ENCODE peak calls at places on chromosomes 3 and 15, in five cellular contexts. One of them, this sample, is unnamed.

GRCh38 chr3:162398554-162398953 is 901.9 kb downstream of the OTOL1 start:
- DNase-seq in CD4-positive, alpha-beta memory T cell: no peak
- DNase-seq in brain microvascular endothelial cell: no peak
- DNase-seq in CD4-positive, CD25-positive, alpha-beta regulatory T cell: no peak
- DNase-seq in A549: no peak
- DNase-seq in this sample: no peak

GRCh38 chr15:96336643-96337353 is 6.3 kb downstream of the NR2F2 start:
- DNase-seq in CD4-positive, alpha-beta memory T cell: no peak
- DNase-seq in brain microvascular endothelial cell: peak; percentile 19
- DNase-seq in CD4-positive, CD25-positive, alpha-beta regulatory T cell: no peak
- DNase-seq in A549: no peak
- DNase-seq in this sample: no peak

GRCh38 chr3:15053541-15053940 is 11.6 kb downstream of the MRPS25 start:
- DNase-seq in CD4-positive, alpha-beta memory T cell: no peak
- DNase-seq in brain microvascular endothelial cell: no peak
- DNase-seq in CD4-positive, CD25-positive, alpha-beta regulatory T cell: no peak
- DNase-seq in A549: no peak
- DNase-seq in this sample: no peak

GRCh38 chr15:72796515-72797337 is 13.2 kb upstream of the ADPGK start:
- DNase-seq in CD4-positive, alpha-beta memory T cell: peak; percentile 35
- DNase-seq in brain microvascular endothelial cell: no peak
- DNase-seq in CD4-positive, CD25-positive, alpha-beta regulatory T cell: peak; percentile 22
- DNase-seq in A549: peak; percentile 76
- DNase-seq in this sample: no peak

GRCh38 chr3:14581334-14582072 is 41.4 kb upstream of the GRIP2 start:
- DNase-seq in CD4-positive, alpha-beta memory T cell: no peak
- DNase-seq in brain microvascular endothelial cell: no peak
- DNase-seq in CD4-positive, CD25-positive, alpha-beta regulatory T cell: no peak
- DNase-seq in A549: no peak
- DNase-seq in this sample: no peak

GRCh38 chr15:100211855-100212850 is 129.6 kb downstream of the ADAMTS17 start:
- DNase-seq in CD4-positive, alpha-beta memory T cell: no peak
- DNase-seq in brain microvascular endothelial cell: no peak
- DNase-seq in CD4-positive, CD25-positive, alpha-beta regulatory T cell: no peak
- DNase-seq in A549: no peak
- DNase-seq in this sample: peak; percentile 9

GRCh38 chr3:111329370-111329769 is 212.6 kb upstream of the CD96 start:
- DNase-seq in CD4-positive, alpha-beta memory T cell: no peak
- DNase-seq in brain microvascular endothelial cell: no peak
- DNase-seq in CD4-positive, CD25-positive, alpha-beta regulatory T cell: no peak
- DNase-seq in A549: no peak
- DNase-seq in this sample: no peak

GRCh38 chr3:42686832-42687650 is 1.7 kb downstream of the KLHL40 start:
- DNase-seq in CD4-positive, alpha-beta memory T cell: no peak
- DNase-seq in brain microvascular endothelial cell: no peak
- DNase-seq in CD4-positive, CD25-positive, alpha-beta regulatory T cell: no peak
- DNase-seq in A549: no peak
- DNase-seq in this sample: no peak

GRCh38 chr3:134328147-134328591 is 46.1 kb downstream of the AMOTL2 start:
- DNase-seq in CD4-positive, alpha-beta memory T cell: no peak
- DNase-seq in brain microvascular endothelial cell: peak; percentile 87
- DNase-seq in CD4-positive, CD25-positive, alpha-beta regulatory T cell: no peak
- DNase-seq in A549: peak; percentile 74
- DNase-seq in this sample: peak; percentile 81

GRCh38 chr3:94069242-94069813 is 6.5 kb downstream of the NSUN3 start:
- DNase-seq in CD4-positive, alpha-beta memory T cell: no peak
- DNase-seq in brain microvascular endothelial cell: no peak
- DNase-seq in CD4-positive, CD25-positive, alpha-beta regulatory T cell: peak; percentile 30
- DNase-seq in A549: no peak
- DNase-seq in this sample: no peak

GRCh38 chr15:79844221-79844620 is 52.6 kb downstream of the MTHFS start:
- DNase-seq in CD4-positive, alpha-beta memory T cell: no peak
- DNase-seq in brain microvascular endothelial cell: no peak
- DNase-seq in CD4-positive, CD25-positive, alpha-beta regulatory T cell: no peak
- DNase-seq in A549: no peak
- DNase-seq in this sample: no peak

GRCh38 chr3:64122476-64122875 is 99.2 kb upstream of the PSMD6 start:
- DNase-seq in CD4-positive, alpha-beta memory T cell: no peak
- DNase-seq in brain microvascular endothelial cell: no peak
- DNase-seq in CD4-positive, CD25-positive, alpha-beta regulatory T cell: no peak
- DNase-seq in A549: no peak
- DNase-seq in this sample: no peak

GRCh38 chr15:76932090-76932966 is 779 bp downstream of the RCN2 start:
- DNase-seq in CD4-positive, alpha-beta memory T cell: no peak
- DNase-seq in brain microvascular endothelial cell: no peak
- DNase-seq in CD4-positive, CD25-positive, alpha-beta regulatory T cell: peak; percentile 13
- DNase-seq in A549: peak; percentile 8
- DNase-seq in this sample: no peak

GRCh38 chr15:100717596-100717995 is 115.2 kb downstream of the ASB7 start:
- DNase-seq in CD4-positive, alpha-beta memory T cell: no peak
- DNase-seq in brain microvascular endothelial cell: no peak
- DNase-seq in CD4-positive, CD25-positive, alpha-beta regulatory T cell: no peak
- DNase-seq in A549: no peak
- DNase-seq in this sample: no peak

GRCh38 chr3:190064112-190064511 is 56.6 kb downstream of the P3H2 start:
- DNase-seq in CD4-positive, alpha-beta memory T cell: no peak
- DNase-seq in brain microvascular endothelial cell: peak; percentile 89
- DNase-seq in CD4-positive, CD25-positive, alpha-beta regulatory T cell: no peak
- DNase-seq in A549: peak; percentile 83
- DNase-seq in this sample: peak; percentile 78

GRCh38 chr3:32111560-32111959 is 5.1 kb downstream of the GPD1L start:
- DNase-seq in CD4-positive, alpha-beta memory T cell: no peak
- DNase-seq in brain microvascular endothelial cell: no peak
- DNase-seq in CD4-positive, CD25-positive, alpha-beta regulatory T cell: no peak
- DNase-seq in A549: no peak
- DNase-seq in this sample: no peak

GRCh38 chr3:179292440-179292839 is 30.4 kb upstream of the ZNF639 start:
- DNase-seq in CD4-positive, alpha-beta memory T cell: no peak
- DNase-seq in brain microvascular endothelial cell: no peak
- DNase-seq in CD4-positive, CD25-positive, alpha-beta regulatory T cell: no peak
- DNase-seq in A549: no peak
- DNase-seq in this sample: no peak

GRCh38 chr3:185995352-185995751 is 57.5 kb upstream of the TRA2B start:
- DNase-seq in CD4-positive, alpha-beta memory T cell: no peak
- DNase-seq in brain microvascular endothelial cell: peak; percentile 68
- DNase-seq in CD4-positive, CD25-positive, alpha-beta regulatory T cell: no peak
- DNase-seq in A549: no peak
- DNase-seq in this sample: peak; percentile 13

DNA sequence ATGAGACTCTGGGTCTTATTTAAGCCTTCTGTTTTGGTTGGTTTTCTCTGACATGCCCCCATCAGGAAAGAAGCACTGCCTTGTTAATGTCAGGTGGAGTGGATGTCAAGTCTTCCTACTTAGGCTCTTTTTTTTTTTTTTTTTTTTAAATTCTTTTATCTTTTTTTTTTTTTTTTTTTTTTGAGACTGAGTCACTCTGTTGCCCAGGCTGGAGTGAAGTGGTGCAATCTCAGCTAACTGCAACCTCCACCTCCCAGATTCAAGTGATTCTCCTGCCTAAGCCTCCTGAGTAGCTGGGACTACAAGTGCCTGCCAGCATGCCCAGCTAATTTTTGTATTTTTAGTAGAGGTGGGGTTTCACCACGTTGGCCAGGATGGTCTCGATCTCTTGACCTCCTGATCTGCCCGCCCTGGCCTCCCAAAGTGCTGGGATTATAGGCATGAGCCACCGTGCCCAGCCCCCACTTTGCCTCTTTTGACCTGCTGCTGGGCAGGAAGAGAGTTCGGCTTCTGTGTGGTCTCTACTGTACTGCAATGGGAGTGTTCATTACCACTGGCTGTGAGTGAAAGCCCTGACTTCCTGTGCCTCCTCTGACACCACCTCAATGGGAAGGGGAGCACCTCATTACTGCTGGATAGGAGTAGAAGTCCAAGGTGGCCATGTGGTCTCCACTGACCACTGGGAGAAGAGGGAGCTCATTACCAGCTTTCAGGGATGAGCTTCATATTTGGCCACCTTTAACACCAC is 10.9 kb downstream of the CTDSPL start:
- DNase-seq in CD4-positive, alpha-beta memory T cell: no peak
- DNase-seq in brain microvascular endothelial cell: peak; percentile 36
- DNase-seq in CD4-positive, CD25-positive, alpha-beta regulatory T cell: no peak
- DNase-seq in A549: no peak
- DNase-seq in this sample: no peak
- H3K4me3 ChIP-seq in CD4-positive, alpha-beta memory T cell: no peak overlapping the region
- H3K4me3 ChIP-seq in brain microvascular endothelial cell: no peak overlapping the region
- H3K4me3 ChIP-seq in CD4-positive, CD25-positive, alpha-beta regulatory T cell: no peak overlapping the region
- H3K4me3 ChIP-seq in A549: no peak overlapping the region
- H3K4me3 ChIP-seq in this sample: no peak overlapping the region

GRCh38 chr3:45224824-45225464 is 1.1 kb downstream of the TMEM158 start:
- DNase-seq in CD4-positive, alpha-beta memory T cell: no peak
- DNase-seq in brain microvascular endothelial cell: peak; percentile 53
- DNase-seq in CD4-positive, CD25-positive, alpha-beta regulatory T cell: no peak
- DNase-seq in A549: peak; percentile 75
- DNase-seq in this sample: no peak

GRCh38 chr3:45226206-45226915 is at the start of gene TMEM158:
- DNase-seq in CD4-positive, alpha-beta memory T cell: peak; percentile 49
- DNase-seq in brain microvascular endothelial cell: peak; percentile 44
- DNase-seq in CD4-positive, CD25-positive, alpha-beta regulatory T cell: peak; percentile 20
- DNase-seq in A549: peak; percentile 45
- DNase-seq in this sample: no peak

GRCh38 chr3:45227131-45227819 is 1.2 kb upstream of the TMEM158 start:
- DNase-seq in CD4-positive, alpha-beta memory T cell: no peak
- DNase-seq in brain microvascular endothelial cell: no peak
- DNase-seq in CD4-positive, CD25-positive, alpha-beta regulatory T cell: no peak
- DNase-seq in A549: no peak
- DNase-seq in this sample: no peak

GRCh38 chr3:45225465-45226205 is 452 bp downstream of the TMEM158 start:
- DNase-seq in CD4-positive, alpha-beta memory T cell: peak; percentile 37
- DNase-seq in brain microvascular endothelial cell: no peak
- DNase-seq in CD4-positive, CD25-positive, alpha-beta regulatory T cell: no peak
- DNase-seq in A549: peak; percentile 6
- DNase-seq in this sample: no peak

GRCh38 chr3:45223889-45224730 is 2.0 kb downstream of the TMEM158 start:
- DNase-seq in CD4-positive, alpha-beta memory T cell: no peak
- DNase-seq in brain microvascular endothelial cell: peak; percentile 30
- DNase-seq in CD4-positive, CD25-positive, alpha-beta regulatory T cell: no peak
- DNase-seq in A549: no peak
- DNase-seq in this sample: no peak
- H3K4me3 ChIP-seq in CD4-positive, alpha-beta memory T cell: no peak overlapping the region
- H3K4me3 ChIP-seq in brain microvascular endothelial cell: peak overlapping the region; percentile 66
- H3K4me3 ChIP-seq in CD4-positive, CD25-positive, alpha-beta regulatory T cell: no peak overlapping the region
- H3K4me3 ChIP-seq in A549: peak overlapping the region; percentile 62
- H3K4me3 ChIP-seq in this sample: peak overlapping the region; percentile 46

DNA sequence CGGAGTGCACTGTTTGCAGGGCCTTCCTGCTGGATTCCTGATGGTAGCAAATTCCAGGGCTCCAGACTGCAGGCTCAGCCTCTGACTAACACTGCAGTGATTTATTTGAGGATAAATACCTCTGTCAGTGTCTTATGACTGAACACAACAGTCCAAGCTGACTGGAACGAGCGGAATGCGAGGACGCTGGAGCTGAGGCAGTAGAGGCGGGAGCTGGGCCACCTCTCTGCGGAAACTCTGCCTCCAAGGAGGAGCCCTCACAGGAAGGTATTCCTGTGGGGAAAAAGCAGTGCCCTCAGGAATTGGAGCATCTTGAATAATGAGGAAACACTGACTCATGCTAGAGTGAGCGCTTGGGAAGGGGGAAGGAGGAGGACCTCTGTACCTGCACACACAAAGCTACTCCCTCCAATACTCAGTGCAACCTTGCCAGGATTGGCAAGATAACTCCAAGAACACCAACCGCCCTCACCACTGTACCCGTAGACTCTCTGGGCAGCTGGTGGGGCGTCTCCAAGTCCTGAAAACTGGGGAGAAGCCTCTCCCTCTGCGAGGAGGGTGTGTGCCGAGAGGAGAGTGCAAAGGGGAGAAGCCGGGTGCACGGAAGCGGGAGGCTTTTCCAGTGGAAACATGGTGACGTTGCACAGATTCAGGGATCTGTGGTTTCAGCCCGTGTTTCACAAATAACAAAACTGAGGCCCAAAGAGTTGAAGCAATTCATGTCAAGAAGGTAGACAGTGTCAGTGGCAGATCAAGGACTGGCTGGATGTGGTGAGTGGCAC is 43.0 kb downstream of the VGLL4 start:
- DNase-seq in CD4-positive, alpha-beta memory T cell: no peak
- DNase-seq in brain microvascular endothelial cell: peak; percentile 98
- DNase-seq in CD4-positive, CD25-positive, alpha-beta regulatory T cell: no peak
- DNase-seq in A549: peak; percentile 93
- DNase-seq in this sample: peak; percentile 98
- H3K4me3 ChIP-seq in CD4-positive, alpha-beta memory T cell: no peak overlapping the region
- H3K4me3 ChIP-seq in brain microvascular endothelial cell: no peak overlapping the region
- H3K4me3 ChIP-seq in CD4-positive, CD25-positive, alpha-beta regulatory T cell: no peak overlapping the region
- H3K4me3 ChIP-seq in A549: no peak overlapping the region
- H3K4me3 ChIP-seq in this sample: no peak overlapping the region

GRCh38 chr3:138452491-138452890 is 18.1 kb downstream of the ESYT3 start:
- DNase-seq in CD4-positive, alpha-beta memory T cell: no peak
- DNase-seq in brain microvascular endothelial cell: no peak
- DNase-seq in CD4-positive, CD25-positive, alpha-beta regulatory T cell: no peak
- DNase-seq in A549: no peak
- DNase-seq in this sample: no peak
- H3K4me3 ChIP-seq in CD4-positive, alpha-beta memory T cell: no peak overlapping the region
- H3K4me3 ChIP-seq in brain microvascular endothelial cell: no peak overlapping the region
- H3K4me3 ChIP-seq in CD4-positive, CD25-positive, alpha-beta regulatory T cell: no peak overlapping the region
- H3K4me3 ChIP-seq in A549: no peak overlapping the region
- H3K4me3 ChIP-seq in this sample: no peak overlapping the region

GRCh38 chr3:54123538-54124196 is 1.3 kb downstream of the CACNA2D3 start:
- DNase-seq in CD4-positive, alpha-beta memory T cell: no peak
- DNase-seq in brain microvascular endothelial cell: no peak
- DNase-seq in CD4-positive, CD25-positive, alpha-beta regulatory T cell: no peak
- DNase-seq in A549: no peak
- DNase-seq in this sample: no peak
- H3K4me3 ChIP-seq in CD4-positive, alpha-beta memory T cell: no peak overlapping the region
- H3K4me3 ChIP-seq in brain microvascular endothelial cell: no peak overlapping the region
- H3K4me3 ChIP-seq in CD4-positive, CD25-positive, alpha-beta regulatory T cell: no peak overlapping the region
- H3K4me3 ChIP-seq in A549: no peak overlapping the region
- H3K4me3 ChIP-seq in this sample: peak overlapping the region; percentile 15

GRCh38 chr3:98434412-98434811 is 28.6 kb upstream of the OR5K1 start:
- DNase-seq in CD4-positive, alpha-beta memory T cell: no peak
- DNase-seq in brain microvascular endothelial cell: no peak
- DNase-seq in CD4-positive, CD25-positive, alpha-beta regulatory T cell: no peak
- DNase-seq in A549: no peak
- DNase-seq in this sample: no peak

DNA sequence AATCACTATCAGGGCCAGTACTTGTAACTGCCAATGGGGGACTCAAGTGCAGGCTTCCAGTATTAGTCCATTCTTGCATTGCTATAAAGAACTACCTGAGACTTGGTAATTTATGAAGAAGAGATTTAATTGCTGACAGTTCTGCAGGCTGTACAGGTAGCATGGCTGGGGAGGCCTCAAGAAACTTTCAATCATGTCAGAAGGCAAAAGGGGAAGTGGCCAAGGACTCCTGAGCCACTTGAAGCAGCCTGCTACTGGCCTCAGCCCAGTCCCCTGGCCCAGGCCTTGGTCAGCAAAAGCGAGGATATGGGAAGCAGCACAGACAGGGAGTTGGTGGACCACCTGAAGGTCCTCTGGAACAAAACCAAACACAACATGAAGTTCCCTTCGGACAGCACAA is 29.2 kb upstream of the OR5K1 start:
- DNase-seq in CD4-positive, alpha-beta memory T cell: no peak
- DNase-seq in brain microvascular endothelial cell: no peak
- DNase-seq in CD4-positive, CD25-positive, alpha-beta regulatory T cell: no peak
- DNase-seq in A549: no peak
- DNase-seq in this sample: no peak
- H3K4me3 ChIP-seq in CD4-positive, alpha-beta memory T cell: no peak overlapping the region
- H3K4me3 ChIP-seq in brain microvascular endothelial cell: no peak overlapping the region
- H3K4me3 ChIP-seq in CD4-positive, CD25-positive, alpha-beta regulatory T cell: no peak overlapping the region
- H3K4me3 ChIP-seq in A549: no peak overlapping the region
- H3K4me3 ChIP-seq in this sample: no peak overlapping the region

GRCh38 chr3:120688121-120688520 is 6.1 kb upstream of the HGD start:
- DNase-seq in CD4-positive, alpha-beta memory T cell: no peak
- DNase-seq in brain microvascular endothelial cell: peak; percentile 17
- DNase-seq in CD4-positive, CD25-positive, alpha-beta regulatory T cell: no peak
- DNase-seq in A549: no peak
- DNase-seq in this sample: no peak
- H3K4me3 ChIP-seq in CD4-positive, alpha-beta memory T cell: no peak overlapping the region
- H3K4me3 ChIP-seq in brain microvascular endothelial cell: no peak overlapping the region
- H3K4me3 ChIP-seq in CD4-positive, CD25-positive, alpha-beta regulatory T cell: no peak overlapping the region
- H3K4me3 ChIP-seq in A549: no peak overlapping the region
- H3K4me3 ChIP-seq in this sample: no peak overlapping the region

This sample was measured in astrocyte of the cerebellum.